ENCODE peak calls at places on chromosome 17, in four cellular contexts. N is CD4-positive, alpha-beta memory T cell; D is colonic mucosa; J is CD8-positive, alpha-beta T cell. S is an unnamed sample.

GRCh38 chr17:5557485-5557884 is 26.8 kb downstream of the NLRP1 start:
- DNase-seq in N (no peak), J (no peak), D (no peak), S (no peak)

GRCh38 chr17:59406808-59407381 is 75.4 kb downstream of the YPEL2 start:
- DNase-seq in D (no peak), N (no peak), J (no peak), S (no peak)

GRCh38 chr17:66547170-66547865 is 244.9 kb downstream of the PRKCA start:
- DNase-seq in D (no peak), J (no peak), N (no peak), S (no peak)

GRCh38 chr17:8453326-8453725 is 17.6 kb downstream of the NDEL1 start:
- DNase-seq in D (no peak), N (no peak), J (no peak), S (no peak)

GRCh38 chr17:4334776-4335175 is 31.7 kb downstream of the UBE2G1 start:
- DNase-seq in N (no peak), J (no peak), D (no peak), S (no peak)

GRCh38 chr17:55540414-55541091 is 29.3 kb upstream of the SMIM36 start:
- DNase-seq in J (no peak), N (no peak), D (no peak), S (no peak)

GRCh38 chr17:81261582-81262336 is 22.6 kb downstream of the NDUFAF8 start:
- DNase-seq in J (no peak), N (no peak), D (no peak), S (no peak)

GRCh38 chr17:50558091-50558490 is 2.4 kb upstream of the CACNA1G start:
- DNase-seq in D (no peak), N (no peak), J (no peak), S (no peak)

GRCh38 chr17:81566461-81567126 is 14.4 kb upstream of the FAAP100 start:
- DNase-seq in D (peak), J (no peak), N (no peak), S (no peak)

GRCh38 chr17:8847891-8848290 is 19.6 kb downstream of the PIK3R6 start:
- DNase-seq in N (no peak), J (no peak), D (no peak), S (no peak)

GRCh38 chr17:76124582-76125390 is 16.3 kb downstream of the FOXJ1 start:
- DNase-seq in D (no peak), N (no peak), J (no peak), S (no peak)

GRCh38 chr17:31857920-31858646 is 961 bp downstream of the COPRS start:
- DNase-seq in N (no peak), D (no peak), J (no peak), S (no peak)

GRCh38 chr17:7929158-7930029 is at the start of gene KCNAB3:
- DNase-seq in D (no peak), J (no peak), N (peak), S (peak)

GRCh38 chr17:65359016-65359415 is 202.4 kb downstream of the AXIN2 start:
- DNase-seq in D (no peak), N (no peak), J (no peak), S (no peak)

GRCh38 chr17:28727727-28728363 is 743 bp upstream of the NEK8 start:
- DNase-seq in J (peak), D (peak), N (peak), S (peak)

GRCh38 chr17:43849116-43849515 is 2.1 kb downstream of the CD300LG start:
- DNase-seq in N (no peak), D (no peak), J (no peak), S (no peak)

GRCh38 chr17:74089869-74090464 is 113.5 kb upstream of the RPL38 start:
- DNase-seq in D (peak), N (no peak), J (peak), S (peak)

GRCh38 chr17:51613255-51613654 is 352.9 kb downstream of the UTP18 start:
- DNase-seq in J (no peak), D (no peak), N (no peak), S (no peak)

GRCh38 chr17:14712471-14713075 is 411.7 kb downstream of the HS3ST3B1 start:
- DNase-seq in J (no peak), D (no peak), N (no peak), S (no peak)

GRCh38 chr17:19457046-19457445 is 46.0 kb downstream of the RNF112 start:
- DNase-seq in J (no peak), N (no peak), D (no peak), S (no peak)

GRCh38 chr17:77572065-77572601 is 386.4 kb upstream of the TNRC6C start:
- DNase-seq in J (no peak), N (no peak), D (no peak), S (no peak)

GRCh38 chr17:70158180-70158579 is 11.2 kb upstream of the KCNJ2 start:
- DNase-seq in N (no peak), D (no peak), J (no peak), S (no peak)

GRCh38 chr17:76968707-76969597 is 100.7 kb downstream of the MGAT5B start:
- DNase-seq in D (peak), J (peak), N (peak), S (no peak)

GRCh38 chr17:47257651-47258339 is 4.2 kb downstream of the ITGB3 start:
- DNase-seq in D (no peak), J (no peak), N (no peak), S (no peak)

GRCh38 chr17:79835953-79836951 is 3.0 kb downstream of the CBX4 start:
- DNase-seq in J (no peak), D (peak), N (no peak), S (no peak)

GRCh38 chr17:3544365-3544764 is 13.2 kb downstream of the TRPV3 start:
- DNase-seq in D (no peak), J (no peak), N (no peak), S (no peak)

GRCh38 chr17:72357764-72358365 is 237.0 kb downstream of the SOX9 start:
- DNase-seq in D (no peak), N (no peak), J (no peak), S (no peak)

DNA sequence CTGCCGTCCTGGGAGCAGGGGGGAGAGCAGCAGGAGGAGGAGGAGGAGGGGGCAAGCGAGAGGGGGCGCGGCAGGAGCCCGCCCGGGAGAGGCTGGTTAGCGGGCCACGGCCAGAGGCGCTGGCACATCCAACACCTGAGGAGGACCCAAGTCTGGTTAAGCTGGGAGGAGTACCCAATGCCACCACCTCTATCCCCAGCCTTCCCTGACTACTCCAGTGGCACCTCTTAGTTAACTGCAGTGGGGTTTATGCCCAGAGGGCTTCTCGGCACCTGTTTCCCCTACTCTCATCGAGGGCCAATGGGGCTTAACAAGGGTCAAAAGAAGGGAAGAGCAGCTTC is 5.6 kb downstream of the PHOSPHO1 start:
- DNase-seq in D (no peak), N (no peak), J (no peak), S (no peak)
- H3K4me3 ChIP-seq in D (peak), N (no peak), J (peak), S (no peak)

GRCh38 chr17:12104831-12105230 is 84.2 kb downstream of the MAP2K4 start:
- DNase-seq in D (no peak), N (no peak), J (no peak), S (no peak)
- H3K4me3 ChIP-seq in D (no peak), N (no peak), J (no peak), S (no peak)

GRCh38 chr17:62703776-62704380 is 76.4 kb downstream of the MRC2 start:
- DNase-seq in J (peak), D (peak), N (no peak), S (no peak)
- H3K4me3 ChIP-seq in J (peak), D (peak), N (no peak), S (peak)

GRCh38 chr17:32993977-32994376 is 2.3 kb downstream of the SPACA3 start:
- DNase-seq in D (no peak), N (no peak), J (no peak), S (peak)
- H3K4me3 ChIP-seq in D (no peak), N (no peak), J (no peak), S (no peak)

GRCh38 chr17:334974-335481 is 17.6 kb downstream of the RPH3AL start:
- DNase-seq in D (no peak), J (no peak), N (no peak), S (no peak)

GRCh38 chr17:332023-332422 is 20.6 kb downstream of the RPH3AL start:
- DNase-seq in J (no peak), D (no peak), N (no peak), S (no peak)

GRCh38 chr17:332558-333322 is 19.9 kb downstream of the RPH3AL start:
- DNase-seq in J (no peak), N (no peak), D (no peak), S (no peak)

GRCh38 chr17:335691-336090 is 16.9 kb downstream of the RPH3AL start:
- DNase-seq in N (no peak), J (no peak), D (no peak), S (no peak)

GRCh38 chr17:333626-334396 is 18.8 kb downstream of the RPH3AL start:
- DNase-seq in D (peak), N (no peak), J (peak), S (no peak)
- H3K4me3 ChIP-seq in D (no peak), N (no peak), J (no peak), S (no peak)